ENCODE peak calls at places on chromosomes 3 and 15, in six cellular contexts. One of them, this sample, is unnamed. For H3K36me3, the result is how much of the 10 kb centered on the place peaks cover.

GRCh38 chr3:168589376-168589775 is 493.7 kb upstream of the GOLIM4 start:
- DNase-seq in left lung: no peak
- DNase-seq in ovary: no peak
- DNase-seq in esophagus muscularis mucosa: no peak
- DNase-seq in colonic mucosa: no peak
- DNase-seq in esophagus squamous epithelium: no peak
- DNase-seq in this sample: no peak

GRCh38 chr15:98727115-98728040 is 79.0 kb downstream of the IGF1R start:
- DNase-seq in left lung: peak
- DNase-seq in esophagus muscularis mucosa: peak
- DNase-seq in colonic mucosa: peak
- DNase-seq in ovary: peak
- DNase-seq in esophagus squamous epithelium: no peak
- DNase-seq in this sample: peak

GRCh38 chr3:184620799-184621119 is 59.2 kb downstream of the EPHB3 start:
- DNase-seq in esophagus muscularis mucosa: no peak
- DNase-seq in left lung: no peak
- DNase-seq in esophagus squamous epithelium: no peak
- DNase-seq in colonic mucosa: no peak
- DNase-seq in ovary: no peak
- DNase-seq in this sample: no peak

GRCh38 chr15:68734352-68734751 is 86.3 kb downstream of the ANP32A start:
- DNase-seq in ovary: no peak
- DNase-seq in esophagus muscularis mucosa: no peak
- DNase-seq in esophagus squamous epithelium: no peak
- DNase-seq in left lung: no peak
- DNase-seq in colonic mucosa: no peak
- DNase-seq in this sample: no peak

GRCh38 chr15:34693053-34693744 is 61.6 kb downstream of the GJD2 start:
- DNase-seq in esophagus muscularis mucosa: no peak
- DNase-seq in esophagus squamous epithelium: no peak
- DNase-seq in left lung: no peak
- DNase-seq in ovary: no peak
- DNase-seq in colonic mucosa: no peak
- DNase-seq in this sample: no peak

GRCh38 chr3:126017310-126017709 is 48.3 kb downstream of the ROPN1B start:
- DNase-seq in esophagus muscularis mucosa: peak
- DNase-seq in left lung: no peak
- DNase-seq in esophagus squamous epithelium: no peak
- DNase-seq in ovary: no peak
- DNase-seq in colonic mucosa: no peak
- DNase-seq in this sample: no peak

GRCh38 chr3:154615451-154615850 is 185.5 kb upstream of the GPR149 start:
- DNase-seq in colonic mucosa: no peak
- DNase-seq in esophagus muscularis mucosa: no peak
- DNase-seq in ovary: no peak
- DNase-seq in esophagus squamous epithelium: no peak
- DNase-seq in left lung: no peak
- DNase-seq in this sample: peak

GRCh38 chr3:181173227-181173626 is 183.7 kb upstream of the DNAJC19 start:
- DNase-seq in esophagus squamous epithelium: no peak
- DNase-seq in ovary: no peak
- DNase-seq in left lung: no peak
- DNase-seq in esophagus muscularis mucosa: no peak
- DNase-seq in colonic mucosa: no peak
- DNase-seq in this sample: no peak

GRCh38 chr15:66481107-66481856 is 16.3 kb downstream of the SNAPC5 start:
- DNase-seq in left lung: no peak
- DNase-seq in colonic mucosa: no peak
- DNase-seq in esophagus squamous epithelium: no peak
- DNase-seq in esophagus muscularis mucosa: no peak
- DNase-seq in ovary: no peak
- DNase-seq in this sample: no peak

GRCh38 chr15:83904107-83904720 is 250.3 kb downstream of the ADAMTSL3 start:
- DNase-seq in ovary: peak
- DNase-seq in left lung: no peak
- DNase-seq in esophagus squamous epithelium: no peak
- DNase-seq in colonic mucosa: no peak
- DNase-seq in esophagus muscularis mucosa: no peak
- DNase-seq in this sample: no peak

GRCh38 chr3:40057077-40057476 is 247.7 kb downstream of the MYRIP start:
- DNase-seq in colonic mucosa: no peak
- DNase-seq in esophagus squamous epithelium: no peak
- DNase-seq in left lung: no peak
- DNase-seq in ovary: no peak
- DNase-seq in esophagus muscularis mucosa: no peak
- DNase-seq in this sample: no peak

GRCh38 chr3:13853978-13854296 is 25.9 kb downstream of the WNT7A start:
- DNase-seq in esophagus muscularis mucosa: no peak
- DNase-seq in ovary: no peak
- DNase-seq in left lung: no peak
- DNase-seq in esophagus squamous epithelium: no peak
- DNase-seq in colonic mucosa: no peak
- DNase-seq in this sample: peak

GRCh38 chr3:46335546-46335945 is 18.4 kb upstream of the CCR2 start:
- DNase-seq in esophagus squamous epithelium: no peak
- DNase-seq in left lung: no peak
- DNase-seq in esophagus muscularis mucosa: no peak
- DNase-seq in ovary: no peak
- DNase-seq in colonic mucosa: no peak
- DNase-seq in this sample: no peak

DNA sequence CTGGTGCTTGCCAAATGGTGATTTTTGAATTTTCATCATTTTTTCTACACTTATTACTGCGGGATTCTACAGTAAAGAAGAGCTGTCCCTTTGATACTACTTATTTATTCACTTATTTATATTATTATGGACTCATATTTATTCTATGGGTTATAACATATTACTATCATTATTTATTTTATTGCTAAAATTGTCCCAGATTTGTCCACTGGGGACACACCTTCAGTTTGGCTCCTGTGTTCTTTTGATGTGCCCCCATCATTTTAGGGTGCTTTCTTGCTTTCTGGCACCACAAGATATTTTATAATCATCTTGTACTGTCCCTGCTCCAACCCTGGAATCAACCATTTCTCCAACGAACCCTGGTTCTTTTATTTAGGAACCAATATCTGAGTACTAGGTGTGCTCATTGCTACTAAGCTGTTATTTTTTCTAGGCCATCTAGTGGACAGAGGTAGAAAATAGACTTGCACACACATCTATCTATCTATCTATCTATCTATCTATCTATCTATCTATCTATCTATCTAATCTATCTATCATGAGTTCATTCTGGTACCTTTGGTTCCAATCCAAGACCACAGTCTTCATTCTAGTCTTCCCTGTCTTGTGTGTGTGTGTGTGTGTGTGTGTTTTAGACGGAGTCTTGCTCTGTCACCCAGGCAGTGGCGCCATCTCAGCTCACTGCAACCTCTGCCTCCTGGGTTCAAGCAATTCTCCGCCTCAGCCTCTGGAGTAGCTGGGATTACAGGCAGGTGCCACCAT is 16.0 kb downstream of the SLC22A14 start:
- DNase-seq in colonic mucosa: no peak
- DNase-seq in ovary: no peak
- DNase-seq in esophagus muscularis mucosa: no peak
- DNase-seq in esophagus squamous epithelium: no peak
- DNase-seq in left lung: no peak
- DNase-seq in this sample: no peak
- TF ChIP-seq CTCF in colonic mucosa: peak
- TF ChIP-seq CTCF in ovary: no peak
- TF ChIP-seq CTCF in esophagus muscularis mucosa: no peak
- TF ChIP-seq CTCF in esophagus squamous epithelium: no peak
- TF ChIP-seq CTCF in left lung: peak
- TF ChIP-seq CTCF in this sample: peak

DNA sequence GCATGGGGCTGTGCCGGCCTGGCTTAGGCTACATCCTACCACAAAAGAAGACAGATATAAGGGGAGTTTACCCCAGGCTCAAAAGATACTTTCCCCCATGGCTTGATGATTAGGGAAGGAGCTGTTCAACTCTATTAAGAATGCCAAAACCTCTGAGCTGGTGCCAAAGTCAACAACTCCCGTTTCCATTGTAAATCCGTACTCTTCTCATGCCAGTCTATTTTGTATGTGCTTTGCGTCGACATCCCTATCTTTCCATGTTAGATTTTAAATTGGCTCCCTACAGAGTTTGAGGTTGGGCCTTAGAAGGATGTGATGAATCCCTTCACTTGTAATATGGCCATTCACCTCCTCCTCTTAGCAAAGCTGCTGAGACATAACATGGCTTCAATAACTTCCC is 46.9 kb downstream of the RLBP1 start:
- DNase-seq in left lung: no peak
- DNase-seq in colonic mucosa: no peak
- DNase-seq in ovary: no peak
- DNase-seq in esophagus squamous epithelium: no peak
- DNase-seq in esophagus muscularis mucosa: no peak
- DNase-seq in this sample: no peak
- H3K36me3 ChIP-seq in left lung: under half
- H3K36me3 ChIP-seq in colonic mucosa: under half
- H3K36me3 ChIP-seq in ovary: under half
- H3K36me3 ChIP-seq in esophagus squamous epithelium: under half
- H3K36me3 ChIP-seq in esophagus muscularis mucosa: under half
- H3K36me3 ChIP-seq in this sample: under half

DNA sequence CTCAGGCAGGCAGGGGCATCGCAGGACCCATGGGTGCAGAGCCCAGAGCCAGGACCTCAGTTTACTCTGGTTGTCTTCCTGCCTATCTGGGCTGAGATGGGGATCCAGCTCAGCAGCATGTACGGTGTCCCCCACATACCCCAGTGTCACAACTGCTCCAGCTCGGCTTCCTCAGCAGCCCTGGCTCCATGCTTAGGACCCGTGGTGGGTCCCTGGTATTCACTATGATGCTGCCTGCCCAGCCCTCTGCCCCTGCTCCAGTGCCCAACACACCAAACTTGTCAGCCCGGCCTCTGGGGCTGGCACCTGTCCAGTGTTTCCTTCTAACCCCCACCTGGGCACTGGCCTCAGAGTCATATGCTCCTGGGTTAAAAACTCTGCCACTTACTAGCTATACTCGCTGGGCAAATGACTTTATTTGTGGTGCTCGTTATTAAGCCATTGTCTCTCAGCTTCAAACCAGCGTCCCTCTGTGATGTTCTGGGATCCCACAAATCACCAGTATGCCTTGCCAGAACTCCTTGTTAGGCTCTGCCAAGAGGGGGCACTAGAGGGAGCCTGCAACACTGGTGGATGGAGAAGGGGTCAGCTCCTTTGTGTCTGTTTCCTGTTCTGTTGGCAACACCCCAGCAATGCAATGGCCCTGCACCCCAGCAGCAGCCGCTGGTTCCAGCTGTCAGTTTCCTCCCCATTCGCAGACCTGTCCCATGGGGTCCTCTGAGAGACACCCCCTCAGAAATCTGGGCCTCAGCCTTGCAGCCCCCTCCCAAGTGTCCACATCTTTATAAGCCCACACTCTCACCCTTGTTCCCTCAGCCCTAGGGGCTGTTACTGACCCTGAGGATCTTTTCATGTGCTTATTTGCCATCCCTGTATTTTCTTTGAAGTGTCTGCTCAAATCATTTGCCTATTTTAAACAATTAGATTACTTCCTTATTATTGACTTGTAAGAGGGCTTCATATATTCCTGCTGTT is 24.1 kb upstream of the MRPS22 start:
- DNase-seq in ovary: peak
- DNase-seq in esophagus muscularis mucosa: no peak
- DNase-seq in esophagus squamous epithelium: no peak
- DNase-seq in left lung: no peak
- DNase-seq in colonic mucosa: no peak
- DNase-seq in this sample: no peak
- TF ChIP-seq CTCF in ovary: no peak
- TF ChIP-seq CTCF in esophagus muscularis mucosa: no peak
- TF ChIP-seq CTCF in esophagus squamous epithelium: no peak
- TF ChIP-seq CTCF in left lung: no peak
- TF ChIP-seq CTCF in colonic mucosa: no peak
- TF ChIP-seq CTCF in this sample: peak

DNA sequence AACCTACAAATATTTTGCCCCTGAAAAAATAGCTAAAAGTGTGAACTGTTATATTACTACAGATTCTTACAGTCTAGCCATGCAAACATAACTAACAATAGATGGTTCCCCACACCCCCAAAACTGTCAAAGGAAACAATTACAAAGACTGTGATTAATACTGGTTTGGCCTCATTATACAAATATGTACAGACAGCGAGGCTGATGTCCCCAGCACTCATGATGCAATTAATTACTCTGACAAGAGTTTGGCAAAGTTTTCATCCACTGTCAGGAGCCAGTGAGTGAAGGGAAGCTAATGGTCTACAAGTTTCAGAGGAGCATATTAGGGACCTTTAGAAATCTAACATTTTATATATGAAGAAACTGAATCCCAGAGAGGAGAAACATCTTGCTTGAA is 61.0 kb downstream of the HMG20A start:
- DNase-seq in colonic mucosa: no peak
- DNase-seq in esophagus squamous epithelium: no peak
- DNase-seq in ovary: no peak
- DNase-seq in left lung: no peak
- DNase-seq in esophagus muscularis mucosa: no peak
- DNase-seq in this sample: no peak
- H3K36me3 ChIP-seq in colonic mucosa: under half
- H3K36me3 ChIP-seq in esophagus squamous epithelium: under half
- H3K36me3 ChIP-seq in ovary: under half
- H3K36me3 ChIP-seq in left lung: under half
- H3K36me3 ChIP-seq in esophagus muscularis mucosa: under half
- H3K36me3 ChIP-seq in this sample: under half

GRCh38 chr3:33144433-33144832 is 30.6 kb downstream of the CRTAP start:
- DNase-seq in esophagus squamous epithelium: no peak
- DNase-seq in left lung: no peak
- DNase-seq in ovary: no peak
- DNase-seq in colonic mucosa: no peak
- DNase-seq in esophagus muscularis mucosa: peak
- DNase-seq in this sample: no peak
- TF ChIP-seq CTCF in esophagus squamous epithelium: no peak
- TF ChIP-seq CTCF in left lung: no peak
- TF ChIP-seq CTCF in ovary: no peak
- TF ChIP-seq CTCF in colonic mucosa: no peak
- TF ChIP-seq CTCF in esophagus muscularis mucosa: no peak
- TF ChIP-seq CTCF in this sample: no peak

DNA sequence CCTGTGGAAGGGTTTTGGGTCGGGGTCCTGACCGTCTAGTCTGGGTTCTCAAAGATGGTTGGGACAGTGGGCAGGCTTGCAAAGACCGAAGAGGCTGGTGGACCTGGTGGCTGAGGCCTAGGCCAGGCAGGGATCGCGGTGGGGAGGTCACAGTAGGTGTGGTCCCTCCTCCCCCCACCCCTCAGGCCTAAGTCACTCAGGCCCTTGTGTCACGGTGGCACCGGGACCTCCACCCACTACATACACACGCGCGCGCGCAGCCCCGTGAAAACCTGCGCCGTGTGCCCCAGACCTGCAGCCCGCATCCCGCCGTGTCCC is 24.2 kb downstream of the SEC61A1 start:
- DNase-seq in colonic mucosa: no peak
- DNase-seq in esophagus muscularis mucosa: no peak
- DNase-seq in left lung: no peak
- DNase-seq in ovary: no peak
- DNase-seq in esophagus squamous epithelium: no peak
- DNase-seq in this sample: no peak
- H3K36me3 ChIP-seq in colonic mucosa: under half
- H3K36me3 ChIP-seq in esophagus muscularis mucosa: under half
- H3K36me3 ChIP-seq in left lung: under half
- H3K36me3 ChIP-seq in ovary: under half
- H3K36me3 ChIP-seq in esophagus squamous epithelium: under half
- H3K36me3 ChIP-seq in this sample: under half

This sample was measured in kidney.